ENCODE peak calls at places on chromosomes 11 and 22, in six cellular contexts. L, F, H, E, X and D are unnamed samples.

GRCh38 chr11:34748036-34748435 is 127.1 kb downstream of the EHF start:
- DNase-seq in L (no peak), H (peak), E (no peak), F (no peak), X (no peak), D (no peak)

GRCh38 chr11:46248270-46249102 is 29.0 kb upstream of the CREB3L1 start:
- DNase-seq in X (peak), L (no peak), H (peak), F (peak), E (no peak), D (no peak)

GRCh38 chr11:80960331-80961095 is 1519.7 kb upstream of the TENM4 start:
- DNase-seq in E (no peak), L (no peak), H (peak), F (no peak), X (no peak), D (no peak)

GRCh38 chr11:69546735-69547370 is 65.4 kb downstream of the LINC01488 start:
- DNase-seq in H (no peak), L (no peak), X (no peak), F (no peak), E (no peak), D (no peak)

GRCh38 chr11:103055174-103055890 is 36.6 kb downstream of the DCUN1D5 start:
- DNase-seq in X (no peak), H (peak), E (no peak), L (no peak), F (peak), D (no peak)

GRCh38 chr11:61694971-61695706 is 14.9 kb downstream of the DAGLA start:
- DNase-seq in F (no peak), E (no peak), L (peak), X (peak), H (peak), D (no peak)

GRCh38 chr11:20156876-20157613 is 3.2 kb downstream of the DBX1 start:
- DNase-seq in E (no peak), F (no peak), X (no peak), H (no peak), L (peak), D (no peak)

GRCh38 chr11:60842688-60843605 is 1.0 kb downstream of the CCDC86 start:
- DNase-seq in L (no peak), E (peak), H (peak), F (peak), X (no peak), D (no peak)

GRCh38 chr22:40055143-40055926 is 60.6 kb downstream of the FAM83F start:
- DNase-seq in L (no peak), X (no peak), F (no peak), H (no peak), E (no peak), D (no peak)

GRCh38 chr22:32596471-32596870 is 121.9 kb downstream of the FBXO7 start:
- DNase-seq in H (no peak), F (no peak), E (no peak), L (no peak), X (no peak), D (no peak)

GRCh38 chr11:130852589-130852988 is 63.7 kb downstream of the SNX19 start:
- DNase-seq in X (no peak), E (no peak), F (no peak), L (no peak), H (no peak), D (no peak)

GRCh38 chr11:2759228-2760195 is 59.7 kb upstream of the KCNQ1OT1 start:
- DNase-seq in X (no peak), E (peak), L (peak), F (no peak), H (no peak), D (no peak)

GRCh38 chr11:3939651-3940190 is 84.3 kb downstream of the STIM1 start:
- DNase-seq in H (peak), X (no peak), L (no peak), F (peak), E (no peak), D (no peak)

GRCh38 chr11:119047205-119047604 is 9.8 kb downstream of the HYOU1 start:
- DNase-seq in X (no peak), E (no peak), H (no peak), F (no peak), L (no peak), D (no peak)

GRCh38 chr11:126764221-126764620 is 236.3 kb downstream of the KIRREL3 start:
- DNase-seq in E (no peak), H (peak), X (no peak), F (peak), L (no peak), D (no peak)

GRCh38 chr11:34243620-34244493 is 114.0 kb downstream of the ABTB2 start:
- DNase-seq in X (no peak), E (peak), L (peak), H (peak), F (peak), D (no peak)

GRCh38 chr11:114059984-114060401 is 482 bp downstream of the ZBTB16 start:
- DNase-seq in E (peak), L (no peak), F (no peak), X (no peak), H (peak), D (no peak)

GRCh38 chr11:32830796-32831195 is 1.1 kb downstream of the PRRG4 start:
- DNase-seq in X (no peak), H (no peak), F (no peak), E (no peak), L (no peak), D (no peak)

GRCh38 chr22:28249402-28249801 is 330.3 kb upstream of the PITPNB start:
- DNase-seq in H (peak), X (no peak), E (no peak), F (no peak), L (no peak), D (no peak)

GRCh38 chr11:63476618-63477017 is 14.3 kb downstream of the PLAAT5 start:
- DNase-seq in F (no peak), X (no peak), L (no peak), E (no peak), H (no peak), D (no peak)

GRCh38 chr11:124799384-124800225 is 601 bp downstream of the MSANTD2 start:
- DNase-seq in H (peak), F (no peak), L (peak), E (peak), X (peak), D (no peak)

GRCh38 chr22:37019309-37020191 is at the start of the genes MPST and TST:
- DNase-seq in X (peak), H (peak), L (peak), F (peak), E (peak), D (peak)

GRCh38 chr11:122069946-122070345 is 46.1 kb downstream of the BLID start:
- DNase-seq in X (peak), E (no peak), L (peak), H (peak), F (peak), D (peak)

GRCh38 chr22:24554316-24555159 is at the start of gene GUCD1:
- DNase-seq in L (peak), X (peak), E (peak), H (peak), F (peak), D (no peak)

GRCh38 chr22:42172385-42173172 is 42.0 kb upstream of the CYP2D6 start:
- DNase-seq in L (no peak), X (no peak), H (no peak), F (peak), E (peak), D (no peak)

GRCh38 chr22:42780070-42780540 is 59.4 kb upstream of the A4GALT start:
- DNase-seq in H (peak), X (peak), F (peak), E (peak), L (peak), D (no peak)

GRCh38 chr22:49079027-49079725 is 748.5 kb downstream of the BRD1 start:
- DNase-seq in F (no peak), H (no peak), X (no peak), L (no peak), E (no peak), D (no peak)

GRCh38 chr11:13221722-13222121 is 55.9 kb upstream of the BMAL1 start:
- DNase-seq in F (no peak), H (no peak), E (no peak), L (peak), X (no peak), D (no peak)

GRCh38 chr11:79113099-79113498 is 327.7 kb downstream of the TENM4 start:
- DNase-seq in L (no peak), E (no peak), X (no peak), H (no peak), F (peak), D (no peak)

GRCh38 chr11:109425554-109425953 is 3.6 kb downstream of the C11orf87 start:
- DNase-seq in L (no peak), X (no peak), F (no peak), E (no peak), H (peak), D (no peak)

DNA sequence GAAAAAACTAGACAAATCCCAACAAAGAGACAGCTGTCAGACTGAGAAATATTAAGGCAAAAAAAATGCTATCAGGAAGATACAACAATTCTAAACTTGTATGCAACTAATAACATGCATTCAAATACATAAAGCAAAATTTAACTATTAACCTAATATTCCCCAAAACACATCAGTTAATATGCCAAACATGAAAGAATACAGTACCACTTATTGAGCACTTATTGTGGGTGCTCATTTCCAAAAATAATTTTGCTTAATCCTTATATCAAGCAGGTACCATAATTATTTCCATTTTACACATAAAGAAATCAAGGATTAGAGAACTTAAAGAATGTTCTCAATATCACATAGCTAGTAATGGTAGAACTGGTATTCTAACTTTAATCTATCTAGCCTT is 67.7 kb upstream of the HMGXB4 start:
- DNase-seq in L (no peak), X (no peak), F (no peak), E (no peak), H (no peak), D (no peak)
- TF ChIP-seq CTCF in L (no peak), X (no peak), F (no peak), E (no peak), H (no peak), D (no peak)

GRCh38 chr11:11988862-11989261 is 19.6 kb downstream of the DKK3 start:
- DNase-seq in X (no peak), H (no peak), F (no peak), L (no peak), E (no peak), D (no peak)
- TF ChIP-seq CTCF in X (peak), H (peak), F (peak), L (no peak), E (no peak), D (no peak)

DNA sequence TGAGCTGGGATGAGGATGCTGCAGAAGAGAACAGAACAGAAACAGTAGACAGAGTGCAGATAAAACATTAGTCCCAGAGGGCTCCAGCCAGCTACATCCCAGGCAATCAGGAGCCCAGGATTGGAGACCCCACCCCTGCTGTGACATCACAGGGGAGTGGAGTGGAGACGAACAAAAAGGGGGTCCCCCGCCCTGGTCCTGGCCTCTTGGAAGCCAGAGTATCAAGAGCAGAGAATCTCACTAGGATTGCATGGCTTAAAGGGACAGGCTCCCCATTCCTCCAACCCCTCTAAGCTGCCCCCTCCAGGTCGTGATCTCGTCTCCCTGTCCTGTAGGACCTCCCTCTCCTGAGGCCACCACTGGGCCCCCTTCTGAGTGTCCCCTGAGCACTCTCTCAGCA is at the start of gene P2RX3:
- DNase-seq in H (no peak), L (no peak), F (no peak), E (no peak), X (no peak), D (no peak)
- TF ChIP-seq CTCF in H (no peak), L (no peak), F (no peak), E (no peak), X (no peak), D (no peak)

DNA sequence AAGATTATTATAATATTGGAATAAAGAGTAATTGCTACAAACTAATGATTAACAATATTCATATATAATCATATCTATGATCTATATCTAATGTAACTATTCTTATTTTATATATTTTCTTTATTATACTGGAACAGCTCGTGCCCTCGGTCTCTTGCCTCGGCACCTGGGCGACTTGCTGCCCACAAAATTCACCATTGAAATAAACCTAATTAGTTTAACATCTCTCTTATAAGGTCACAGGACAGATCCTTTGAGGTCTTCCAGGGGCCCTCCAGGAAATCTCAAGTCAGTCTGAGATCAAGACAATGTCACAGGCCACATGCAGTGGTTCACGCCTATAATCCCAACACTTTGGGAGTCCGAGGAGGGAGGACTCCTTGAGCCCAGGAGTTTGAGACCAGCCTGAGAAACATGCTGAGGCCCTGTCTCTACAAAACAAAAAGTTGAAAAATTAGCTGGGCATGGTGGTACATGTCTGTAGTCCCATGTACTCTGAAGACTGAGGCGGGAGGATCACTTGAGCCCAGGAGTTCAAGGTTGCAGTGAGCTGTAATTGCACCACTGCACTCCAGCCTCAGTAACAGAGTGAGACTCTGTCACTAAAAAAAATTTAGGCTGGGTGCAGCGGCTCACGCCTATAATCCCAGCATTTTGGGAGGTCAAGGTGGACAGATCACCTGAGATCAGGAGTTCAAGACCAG is 6.6 kb upstream of the TXNRD2 start:
- DNase-seq in E (no peak), H (no peak), F (no peak), L (no peak), X (no peak), D (no peak)
- TF ChIP-seq CTCF in E (peak), H (no peak), F (no peak), L (no peak), X (peak), D (no peak)

GRCh38 chr11:72781063-72781312 is 12.9 kb downstream of the STARD10 start:
- DNase-seq in X (no peak), H (no peak), F (no peak), L (peak), E (peak), D (no peak)

GRCh38 chr11:72780291-72781062 is 13.4 kb downstream of the STARD10 start:
- DNase-seq in H (no peak), L (no peak), E (no peak), F (no peak), X (no peak), D (no peak)

GRCh38 chr11:72781313-72782080 is 12.3 kb downstream of the STARD10 start:
- DNase-seq in X (peak), H (peak), L (peak), F (no peak), E (peak), D (no peak)

GRCh38 chr11:72783144-72783910 is 10.5 kb downstream of the STARD10 start:
- DNase-seq in X (no peak), L (no peak), H (no peak), E (peak), F (no peak), D (no peak)

GRCh38 chr11:72782081-72782920 is 11.5 kb downstream of the STARD10 start:
- DNase-seq in X (peak), L (peak), F (no peak), E (peak), H (no peak), D (no peak)
- TF ChIP-seq CTCF in X (no peak), L (no peak), F (no peak), E (no peak), H (no peak), D (no peak)

GRCh38 chr22:38450234-38450797 is 4.7 kb downstream of the KCNJ4 start:
- DNase-seq in F (no peak), L (no peak), H (no peak), X (no peak), E (no peak), D (no peak)
- TF ChIP-seq CTCF in F (no peak), L (no peak), H (no peak), X (no peak), E (no peak), D (no peak)

DNA sequence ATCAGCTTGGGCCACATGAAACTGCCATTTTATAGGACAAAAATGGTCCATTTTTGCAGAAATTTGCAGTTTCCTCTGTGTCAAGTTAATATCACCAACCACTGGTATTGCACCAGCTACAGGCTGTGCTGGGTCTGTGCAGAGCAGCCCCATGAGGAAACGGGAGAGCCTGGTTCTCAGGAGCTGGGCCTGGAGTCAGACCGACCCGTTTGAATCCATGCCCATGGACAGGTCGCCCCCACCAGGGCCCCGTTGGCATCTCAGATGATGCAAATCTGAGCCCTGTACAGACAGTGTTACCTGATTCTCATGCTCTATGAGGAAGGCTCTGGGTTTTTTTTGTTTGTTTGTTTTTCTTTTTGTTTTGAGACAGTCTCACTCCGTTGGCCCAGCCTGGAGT is 9.8 kb upstream of the SEC14L6 start:
- DNase-seq in E (no peak), L (no peak), H (no peak), X (no peak), F (no peak), D (no peak)
- TF ChIP-seq CTCF in E (no peak), L (no peak), H (no peak), X (peak), F (no peak), D (no peak)